ENCODE peak calls at places on chromosomes 6 and 20, in nine cellular contexts. U is lower leg skin, S is PC-3, Y is mesothelial cell of epicardium, R is fibroblast of mammary gland, I is cardiac fibroblast, Z is gastrocnemius medialis, J is astrocyte, E is fibroblast of lung. F is an unnamed sample.

GRCh38 chr6:131955876-131956275 is 4.7 kb upstream of the CCN2 start:
- DNase-seq in U (no peak), R (no peak), J (no peak), S (no peak), Y (no peak), Z (no peak), E (no peak), I (no peak), F (no peak)

GRCh38 chr6:152575621-152576150 is 61.5 kb downstream of the SYNE1 start:
- DNase-seq in S (no peak), Y (no peak), I (peak), U (no peak), R (peak), J (peak), E (peak), Z (no peak), F (no peak)

GRCh38 chr20:19851863-19852262 is 93.8 kb downstream of the RIN2 start:
- DNase-seq in S (no peak), E (no peak), Y (no peak), J (no peak), R (no peak), I (no peak), U (no peak), Z (no peak), F (no peak)

GRCh38 chr6:168035661-168036616 is 38.5 kb downstream of the KIF25 start:
- DNase-seq in Z (no peak), U (peak), E (peak), R (peak), Y (no peak), I (peak), S (peak), J (peak), F (no peak)

GRCh38 chr20:44706371-44707258 is 8.6 kb upstream of the CCN5 start:
- DNase-seq in E (peak), S (no peak), R (peak), Y (no peak), Z (peak), I (peak), J (no peak), U (peak), F (no peak)

GRCh38 chr6:109308018-109308492 is 74.2 kb downstream of the CD164 start:
- DNase-seq in Z (peak), R (peak), Y (no peak), E (peak), J (peak), S (peak), U (peak), I (peak), F (peak)

GRCh38 chr6:72728706-72729343 is 107.0 kb downstream of the KCNQ5 start:
- DNase-seq in Y (no peak), Z (no peak), U (no peak), E (no peak), R (no peak), J (no peak), S (no peak), I (no peak), F (no peak)

GRCh38 chr6:31738048-31738979 is 1.5 kb upstream of the MSH5 start:
- DNase-seq in E (peak), J (peak), I (peak), Y (no peak), R (peak), Z (no peak), U (no peak), S (peak), F (peak)

GRCh38 chr6:7108196-7108963 is 619 bp downstream of the RREB1 start:
- DNase-seq in R (peak), I (peak), U (peak), S (peak), Y (peak), J (peak), Z (peak), E (peak), F (no peak)

GRCh38 chr6:158356586-158357546 is 44.6 kb downstream of the TULP4 start:
- DNase-seq in Z (no peak), E (no peak), I (no peak), S (no peak), R (no peak), Y (no peak), U (no peak), J (no peak), F (no peak)

GRCh38 chr6:3592371-3592941 is 135.6 kb upstream of the SLC22A23 start:
- DNase-seq in R (peak), U (no peak), S (peak), I (peak), Y (no peak), Z (peak), E (peak), J (peak), F (peak)

GRCh38 chr20:821083-822065 is 12.1 kb upstream of the FAM110A start:
- DNase-seq in U (peak), J (no peak), I (no peak), R (no peak), E (no peak), Z (no peak), Y (no peak), S (no peak), F (no peak)

GRCh38 chr20:39631557-39631956 is 669.4 kb downstream of the DHX35 start:
- DNase-seq in I (no peak), S (no peak), Z (no peak), E (peak), Y (no peak), U (no peak), R (peak), J (peak), F (no peak)

GRCh38 chr6:33827546-33828451 is 24.0 kb upstream of the MLN start:
- DNase-seq in Y (no peak), U (no peak), Z (no peak), S (peak), R (no peak), E (peak), J (no peak), I (no peak), F (no peak)

GRCh38 chr6:43455034-43455747 is at the start of gene DLK2:
- DNase-seq in J (no peak), U (no peak), E (no peak), I (no peak), S (no peak), Y (peak), Z (no peak), R (no peak), F (no peak)

GRCh38 chr6:165571721-165572132 is 91.3 kb downstream of the PDE10A start:
- DNase-seq in I (no peak), U (no peak), S (no peak), J (peak), E (peak), R (no peak), Z (no peak), Y (no peak), F (no peak)

GRCh38 chr6:33722103-33722646 is 10.7 kb upstream of the UQCC2 start:
- DNase-seq in I (no peak), U (no peak), Y (no peak), S (no peak), J (no peak), Z (no peak), E (no peak), R (no peak), F (no peak)

GRCh38 chr6:161584051-161584450 is 310.2 kb upstream of the AGPAT4 start:
- DNase-seq in J (no peak), U (no peak), E (peak), Z (no peak), Y (no peak), R (peak), S (peak), I (no peak), F (no peak)

GRCh38 chr6:127420558-127420957 is 38.6 kb downstream of the KIAA0408 start:
- DNase-seq in Y (no peak), U (peak), S (peak), I (peak), R (peak), Z (peak), E (peak), J (peak), F (peak)

GRCh38 chr6:169908403-169908933 is 157.0 kb downstream of the ERMARD start:
- DNase-seq in S (no peak), Z (peak), Y (no peak), E (no peak), I (no peak), J (no peak), U (no peak), R (no peak), F (no peak)

GRCh38 chr6:139164001-139164400 is 29.1 kb downstream of the HECA start:
- DNase-seq in S (no peak), Z (no peak), Y (no peak), E (no peak), U (no peak), I (peak), J (no peak), R (no peak), F (no peak)

GRCh38 chr6:72617721-72618120 is 4.1 kb upstream of the KCNQ5 start:
- DNase-seq in I (no peak), J (no peak), R (no peak), E (no peak), Z (no peak), S (no peak), Y (no peak), U (no peak), F (no peak)

GRCh38 chr20:2330090-2330695 is 34.4 kb downstream of the TGM3 start:
- DNase-seq in J (no peak), R (no peak), S (no peak), Y (no peak), E (no peak), Z (no peak), I (no peak), U (peak), F (no peak)

GRCh38 chr20:11867286-11867921 is 50.3 kb upstream of the BTBD3 start:
- DNase-seq in J (no peak), U (no peak), I (no peak), E (peak), S (no peak), R (peak), Y (no peak), Z (no peak), F (no peak)

GRCh38 chr20:32737371-32738223 is 5.7 kb downstream of the COMMD7 start:
- DNase-seq in J (peak), S (peak), U (no peak), E (peak), Z (no peak), R (peak), Y (no peak), I (peak), F (no peak)

GRCh38 chr6:43495409-43495941 is 14.7 kb downstream of the LRRC73 start:
- DNase-seq in I (no peak), Z (no peak), Y (no peak), U (no peak), E (no peak), S (peak), R (peak), J (no peak), F (no peak)

GRCh38 chr20:58854638-58855471 is 2.3 kb downstream of the GNAS start:
- DNase-seq in J (no peak), S (no peak), I (no peak), E (no peak), U (no peak), R (no peak), Y (no peak), Z (no peak), F (no peak)

GRCh38 chr6:163945813-163946212 is 531.3 kb downstream of the QKI start:
- DNase-seq in Y (no peak), J (no peak), E (no peak), I (no peak), S (no peak), U (peak), Z (no peak), R (no peak), F (no peak)

GRCh38 chr6:4672772-4673171 is 103.4 kb upstream of the CDYL start:
- DNase-seq in E (peak), Z (no peak), I (peak), U (peak), Y (no peak), J (peak), S (no peak), R (no peak), F (no peak)

GRCh38 chr20:37882961-37883712 is 19.8 kb upstream of the VSTM2L start:
- DNase-seq in Y (no peak), I (no peak), J (no peak), U (no peak), R (no peak), E (no peak), Z (no peak), S (no peak), F (no peak)

GRCh38 chr6:71181565-71181964 is 107.0 kb upstream of the OGFRL1 start:
- DNase-seq in E (peak), R (peak), Y (no peak), I (peak), Z (no peak), S (peak), U (no peak), J (peak), F (no peak)

GRCh38 chr20:57661201-57662027 is 41.2 kb upstream of the ZBP1 start:
- DNase-seq in S (no peak), I (no peak), R (no peak), U (peak), Y (no peak), Z (peak), J (no peak), E (no peak), F (peak)

GRCh38 chr6:44077201-44077946 is 49.9 kb downstream of the MRPL14 start:
- DNase-seq in I (no peak), Z (no peak), E (no peak), R (no peak), Y (no peak), S (no peak), U (peak), J (no peak), F (no peak)

GRCh38 chr6:76992553-76992952 is 470.7 kb downstream of the HTR1B start:
- DNase-seq in Y (no peak), S (no peak), R (no peak), J (no peak), I (no peak), E (no peak), Z (no peak), U (no peak), F (no peak)

GRCh38 chr6:73451166-73452106 is 661 bp downstream of the CGAS start:
- DNase-seq in I (peak), Y (peak), R (peak), J (peak), Z (no peak), S (peak), U (peak), E (peak), F (peak)

GRCh38 chr20:47319517-47320252 is 36.8 kb downstream of the ZMYND8 start:
- DNase-seq in E (peak), U (peak), Y (peak), J (peak), R (peak), Z (no peak), S (peak), I (peak), F (no peak)

GRCh38 chr6:11700118-11700718 is 78.4 kb downstream of the ADTRP start:
- DNase-seq in R (peak), I (peak), Y (no peak), S (peak), J (peak), U (no peak), Z (no peak), E (peak), F (no peak)

GRCh38 chr6:125780540-125781306 is 10.0 kb upstream of the NCOA7 start:
- DNase-seq in U (peak), E (peak), R (peak), I (peak), S (peak), Y (peak), J (peak), Z (peak), F (peak)

GRCh38 chr6:125066964-125067363 is 86.6 kb upstream of the TPD52L1 start:
- DNase-seq in J (peak), E (peak), Z (no peak), I (peak), R (peak), U (no peak), S (peak), Y (no peak), F (no peak)

GRCh38 chr6:161414180-161414579 is 140.3 kb upstream of the AGPAT4 start:
- DNase-seq in Y (no peak), U (no peak), E (no peak), S (no peak), R (no peak), J (no peak), Z (peak), I (no peak), F (no peak)

DNA sequence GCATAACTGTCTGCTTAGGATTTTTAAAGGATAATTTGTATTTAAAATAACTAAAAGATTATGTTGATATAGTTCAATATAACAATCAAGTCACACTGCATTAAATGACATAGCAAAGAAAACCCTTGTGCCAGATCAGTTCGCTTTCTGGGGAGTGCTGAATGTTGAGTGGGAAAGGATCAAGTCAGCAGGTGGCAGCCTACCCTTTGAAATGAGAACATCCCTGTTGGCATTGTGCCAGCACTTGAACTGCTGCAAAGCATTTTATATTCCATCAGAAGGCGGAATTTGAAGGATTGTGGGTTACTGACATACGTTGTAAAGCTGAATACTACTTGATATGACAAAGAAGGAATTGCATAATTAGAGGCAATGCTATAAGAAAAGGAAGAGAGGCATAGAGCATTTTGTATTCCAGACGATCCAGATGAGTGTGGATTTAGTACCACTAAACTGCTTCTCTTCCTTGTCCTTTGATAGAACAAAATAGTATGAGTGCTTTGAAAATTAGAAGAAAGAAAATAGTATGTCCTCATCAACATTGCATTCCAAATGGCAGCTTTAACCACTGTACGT is 26.6 kb downstream of the BCKDHB start:
- DNase-seq in I (peak), S (peak), R (peak), U (no peak), E (peak), Z (peak), Y (peak), J (peak), F (no peak)
- TF ChIP-seq CTCF in I (peak), S (peak), R (peak), U (no peak), E (peak), Z (peak), Y (peak), J (peak), F (peak)

GRCh38 chr6:1895721-1896120 is 286.0 kb downstream of the FOXC1 start:
- DNase-seq in R (peak), I (peak), U (no peak), Z (no peak), E (peak), S (peak), J (peak), Y (no peak), F (no peak)

GRCh38 chr6:1894954-1895353 is 285.2 kb downstream of the FOXC1 start:
- DNase-seq in R (no peak), Y (no peak), S (peak), E (peak), Z (no peak), J (peak), U (no peak), I (no peak), F (no peak)

GRCh38 chr6:1892716-1893115 is 283.0 kb downstream of the FOXC1 start:
- DNase-seq in Z (no peak), S (no peak), U (no peak), R (no peak), Y (no peak), I (no peak), J (no peak), E (no peak), F (no peak)

GRCh38 chr6:1890987-1891386 is 281.3 kb downstream of the FOXC1 start:
- DNase-seq in E (no peak), Y (no peak), J (no peak), R (no peak), S (no peak), Z (no peak), I (no peak), U (no peak), F (no peak)

GRCh38 chr6:1893470-1894130 is 283.9 kb downstream of the FOXC1 start:
- DNase-seq in E (no peak), Y (no peak), I (no peak), Z (no peak), S (peak), R (no peak), U (no peak), J (no peak), F (no peak)
- TF ChIP-seq CTCF in E (no peak), Y (no peak), I (no peak), Z (no peak), S (peak), R (peak), U (no peak), J (no peak), F (no peak)

GRCh38 chr6:143578054-143578453 is 66.5 kb upstream of the FUCA2 start:
- DNase-seq in Z (no peak), I (no peak), U (no peak), R (no peak), Y (no peak), S (no peak), E (no peak), J (no peak), F (no peak)

GRCh38 chr6:143579703-143580102 is 68.2 kb upstream of the FUCA2 start:
- DNase-seq in J (peak), I (peak), E (peak), R (peak), U (peak), Y (no peak), Z (peak), S (peak), F (no peak)

GRCh38 chr6:143570147-143570853 is 58.8 kb upstream of the FUCA2 start:
- DNase-seq in J (no peak), S (no peak), Z (no peak), I (no peak), R (no peak), U (no peak), Y (no peak), E (no peak), F (no peak)

GRCh38 chr6:143575840-143576498 is 64.4 kb upstream of the FUCA2 start:
- DNase-seq in R (peak), Z (no peak), Y (no peak), J (no peak), I (no peak), E (no peak), U (no peak), S (no peak), F (no peak)

DNA sequence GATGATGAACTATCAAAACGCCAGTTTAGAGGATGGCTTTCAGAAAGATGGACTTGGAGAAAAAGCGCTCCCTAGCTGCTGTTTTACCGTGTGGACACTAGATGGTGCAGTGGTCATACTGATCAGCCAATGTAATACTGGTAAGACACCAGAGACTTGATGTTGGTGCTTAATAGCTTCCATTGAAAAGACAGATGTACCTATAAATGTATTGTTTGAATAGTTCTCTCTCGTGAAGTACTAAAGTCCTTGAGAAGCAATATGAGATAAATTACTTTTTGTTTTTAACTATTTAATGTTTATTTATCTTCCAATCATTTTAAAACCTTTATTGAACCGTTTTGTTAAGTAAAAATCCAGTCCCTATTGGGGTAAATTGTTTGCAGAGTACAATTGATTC is 63.9 kb upstream of the FUCA2 start:
- DNase-seq in E (peak), R (peak), J (peak), U (no peak), Y (peak), Z (peak), S (peak), I (peak), F (peak)
- TF ChIP-seq CTCF in E (peak), R (peak), J (peak), U (no peak), Y (peak), Z (peak), S (peak), I (peak), F (peak)

GRCh38 chr6:130457605-130458004 is 91.8 kb downstream of the TMEM200A start:
- DNase-seq in R (peak), E (no peak), Y (no peak), U (no peak), J (no peak), Z (no peak), I (no peak), S (no peak), F (no peak)
- TF ChIP-seq CTCF in R (peak), E (peak), Y (no peak), U (no peak), J (no peak), Z (no peak), I (peak), S (no peak), F (no peak)

DNA sequence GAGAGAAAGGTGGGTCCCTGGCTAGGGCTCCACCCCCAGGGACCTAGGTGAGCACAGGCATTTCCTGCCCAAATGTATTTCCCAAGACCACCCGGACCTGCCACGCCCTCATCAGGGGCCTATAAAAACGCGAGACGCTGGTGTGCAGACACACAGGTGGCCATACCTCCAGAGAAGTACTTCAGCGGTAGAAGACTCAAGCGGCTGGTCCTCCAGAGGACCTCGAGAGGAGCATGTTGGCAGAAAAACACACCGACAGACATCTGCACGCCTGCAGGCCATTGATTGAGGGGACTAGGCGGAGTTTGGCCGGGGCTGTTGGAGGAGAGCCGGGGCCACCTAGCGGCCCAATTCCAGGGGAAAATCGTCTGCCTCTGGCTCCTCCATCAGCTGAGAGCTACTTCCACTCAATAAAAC is 695.8 kb upstream of the MMS22L start:
- DNase-seq in Y (no peak), U (no peak), Z (no peak), R (no peak), S (peak), I (no peak), E (no peak), J (no peak), F (no peak)
- TF ChIP-seq CTCF in Y (no peak), U (no peak), Z (no peak), R (no peak), S (peak), I (no peak), E (no peak), J (no peak), F (no peak)

GRCh38 chr6:64984947-64985346 is 722.1 kb downstream of the EYS start:
- DNase-seq in J (no peak), Y (no peak), U (no peak), Z (no peak), I (no peak), R (no peak), S (no peak), E (no peak), F (no peak)
- TF ChIP-seq CTCF in J (no peak), Y (no peak), U (no peak), Z (no peak), I (no peak), R (no peak), S (no peak), E (no peak), F (no peak)

F was measured in CD14-positive monocyte.